ENCODE peak calls at places on chromosome 3, in six cellular contexts. B, C, S, N, I and U are unnamed samples.

GRCh38 chr3:101138817-101139216 is 145.6 kb upstream of the ABI3BP start:
- DNase-seq in B (no peak), C (no peak), S (no peak), N (no peak), I (no peak), U (no peak)

GRCh38 chr3:183211390-183211789 is 41.7 kb upstream of the B3GNT5 start:
- DNase-seq in B (no peak), C (peak), S (no peak), N (no peak), I (no peak), U (peak)

GRCh38 chr3:87148020-87148419 is 79.1 kb upstream of the CHMP2B start:
- DNase-seq in B (no peak), C (no peak), S (no peak), N (no peak), I (no peak), U (no peak)

GRCh38 chr3:15336057-15336456 is 3.7 kb upstream of the SH3BP5 start:
- DNase-seq in B (no peak), C (no peak), S (no peak), N (no peak), I (no peak), U (peak)

GRCh38 chr3:100209948-100210776 is 50.6 kb upstream of the TBC1D23 start:
- DNase-seq in B (no peak), C (no peak), S (no peak), N (no peak), I (no peak), U (no peak)

GRCh38 chr3:54356299-54357037 is 234.1 kb downstream of the CACNA2D3 start:
- DNase-seq in B (no peak), C (no peak), S (no peak), N (no peak), I (no peak), U (peak)

GRCh38 chr3:51385621-51386091 is 565 bp downstream of the MANF start:
- DNase-seq in B (no peak), C (peak), S (no peak), N (no peak), I (no peak), U (no peak)

GRCh38 chr3:148158210-148158609 is 539.5 kb upstream of the AGTR1 start:
- DNase-seq in B (no peak), C (no peak), S (no peak), N (peak), I (no peak), U (peak)

GRCh38 chr3:120563356-120564022 is 32.6 kb upstream of the NDUFB4 start:
- DNase-seq in B (no peak), C (no peak), S (no peak), N (no peak), I (no peak), U (no peak)

GRCh38 chr3:197117107-197117506 is 87.5 kb upstream of the MELTF start:
- DNase-seq in B (no peak), C (no peak), S (no peak), N (peak), I (no peak), U (peak)

GRCh38 chr3:12780776-12781175 is 15.7 kb upstream of the CAND2 start:
- DNase-seq in B (no peak), C (no peak), S (no peak), N (no peak), I (no peak), U (no peak)